ENCODE peak calls at places on chromosome 1, in seven cellular contexts. M, B, W, L, A, H and U are unnamed samples.

GRCh38 chr1:241810769-241811402 is 37.1 kb upstream of the EXO1 start:
- DNase-seq in A (no peak), B (no peak), L (no peak), H (no peak), W (no peak), M (no peak), U (no peak)

GRCh38 chr1:66546045-66546810 is 12.3 kb downstream of the SGIP1 start:
- DNase-seq in M (no peak), B (no peak), H (no peak), L (peak), W (no peak), A (no peak), U (no peak)

GRCh38 chr1:154607748-154608521 is at the start of gene ADAR:
- DNase-seq in L (peak), W (peak), H (peak), A (peak), M (peak), B (peak), U (peak)

GRCh38 chr1:58460469-58460868 is 86.1 kb downstream of the OMA1 start:
- DNase-seq in H (peak), W (no peak), L (no peak), B (no peak), A (no peak), M (no peak), U (no peak)

GRCh38 chr1:9269078-9269501 is 23.6 kb upstream of the SPSB1 start:
- DNase-seq in L (no peak), H (no peak), A (no peak), B (no peak), W (no peak), M (no peak), U (no peak)

GRCh38 chr1:56584910-56585528 is 5.7 kb upstream of the PLPP3 start:
- DNase-seq in H (no peak), M (peak), B (no peak), A (peak), L (peak), W (no peak), U (peak)

GRCh38 chr1:119225831-119226230 is 85.4 kb upstream of the WARS2 start:
- DNase-seq in W (no peak), H (no peak), B (no peak), M (no peak), A (no peak), L (no peak), U (no peak)

GRCh38 chr1:76269175-76269574 is 194.6 kb downstream of the ST6GALNAC3 start:
- DNase-seq in H (no peak), W (no peak), A (peak), L (peak), M (no peak), B (no peak), U (peak)

GRCh38 chr1:112395261-112395831 is 668 bp upstream of the CTTNBP2NL start:
- DNase-seq in B (no peak), M (no peak), L (no peak), A (no peak), W (no peak), H (no peak), U (no peak)

GRCh38 chr1:6889875-6890480 is 104.7 kb downstream of the CAMTA1 start:
- DNase-seq in H (peak), A (peak), B (no peak), W (peak), L (peak), M (peak), U (peak)

GRCh38 chr1:23394664-23395063 is 25.0 kb upstream of the ZNF436 start:
- DNase-seq in B (peak), L (peak), H (no peak), M (peak), A (peak), W (no peak), U (no peak)

GRCh38 chr1:240797050-240797449 is 185.1 kb upstream of the GREM2 start:
- DNase-seq in M (no peak), W (no peak), B (no peak), A (peak), L (no peak), H (no peak), U (no peak)

GRCh38 chr1:11617314-11617713 is 36.9 kb downstream of the FBXO2 start:
- DNase-seq in H (no peak), W (no peak), M (no peak), A (no peak), L (no peak), B (no peak), U (no peak)

GRCh38 chr1:159580340-159580739 is 7.3 kb upstream of the APCS start:
- DNase-seq in W (no peak), L (no peak), B (no peak), H (no peak), A (no peak), M (no peak), U (no peak)

GRCh38 chr1:59477286-59477685 is 180.4 kb downstream of the FGGY start:
- DNase-seq in A (peak), M (no peak), L (peak), B (no peak), H (peak), W (no peak), U (no peak)

GRCh38 chr1:177913762-177914540 is 55.9 kb downstream of the SEC16B start:
- DNase-seq in A (peak), M (no peak), B (no peak), H (no peak), W (no peak), L (peak), U (peak)